ENCODE peak calls at places on chromosomes 5 and 9, in nine cellular contexts. A is activated CD8-positive, alpha-beta memory T cell treated with anti-CD3 and anti-CD28 coated beads, Interleukin-2, amount 50 U/mL, for 48 hours; G is T-helper 9 cell; T is stimulated activated CD4-positive, alpha-beta T cell treated with anti-CD3 and anti-CD28 coated beads, Interleukin-1b, Interleukin-23, amount 100 ng/mL, for 24 hours; H is foreskin fibroblast; B is uterus; I is fibroblast of pulmonary artery; X is mucosa of gallbladder; C is NCI-H1105. F is an unnamed sample.

GRCh38 chr5:75616961-75617660 is 5.9 kb downstream of the ANKDD1B start:
- DNase-seq in G (no peak), X (no peak), H (no peak), A (no peak), I (peak; percentile 54), B (no peak), T (no peak), C (no peak), F (no peak)

GRCh38 chr9:17772223-17772622 is 193.4 kb downstream of the SH3GL2 start:
- DNase-seq in I (no peak), C (no peak), A (no peak), H (no peak), T (no peak), X (no peak), B (no peak), G (no peak), F (no peak)

GRCh38 chr9:34382879-34383278 is 6.2 kb upstream of the MYORG start:
- DNase-seq in I (no peak), B (no peak), C (no peak), A (peak; percentile 26), H (no peak), X (peak; percentile 5), G (no peak), T (no peak), F (no peak)

GRCh38 chr5:142717582-142718215 is 31.8 kb upstream of the FGF1 start:
- DNase-seq in B (peak; percentile 36), H (peak; percentile 52), G (no peak), X (peak; percentile 39), I (peak; percentile 85), T (no peak), C (peak; percentile 23), A (no peak), F (no peak)

GRCh38 chr5:178454308-178454707 is 135.9 kb downstream of the COL23A1 start:
- DNase-seq in C (no peak), H (no peak), B (no peak), X (no peak), T (no peak), I (no peak), G (no peak), A (no peak), F (no peak)

GRCh38 chr5:139077899-139078298 is 120.3 kb downstream of the SIL1 start:
- DNase-seq in B (no peak), H (no peak), A (no peak), G (no peak), X (no peak), C (no peak), I (no peak), T (no peak), F (no peak)

GRCh38 chr5:55897206-55897894 is 46.2 kb downstream of the IL31RA start:
- DNase-seq in X (no peak), B (no peak), H (no peak), T (no peak), I (no peak), A (no peak), C (no peak), G (no peak), F (no peak)

GRCh38 chr9:129609486-129610192 is 11.3 kb downstream of the C9orf50 start:
- DNase-seq in H (no peak), X (peak; percentile 73), C (no peak), T (no peak), A (no peak), B (peak; percentile 65), G (peak; percentile 59), I (peak; percentile 42), F (peak; percentile 63)

GRCh38 chr9:98370976-98371315 is 115.5 kb upstream of the TBC1D2 start:
- DNase-seq in A (no peak), H (no peak), X (no peak), C (no peak), G (no peak), T (no peak), I (no peak), B (no peak), F (no peak)

GRCh38 chr5:50856720-50857119 is 190.3 kb downstream of the PARP8 start:
- DNase-seq in G (no peak), C (no peak), T (no peak), H (no peak), X (no peak), B (no peak), A (no peak), I (no peak), F (no peak)

GRCh38 chr5:1853531-1853930 is 29.2 kb downstream of the IRX4 start:
- DNase-seq in X (no peak), I (no peak), G (no peak), H (no peak), B (no peak), C (no peak), A (no peak), T (no peak), F (no peak)

GRCh38 chr5:163269624-163270023 is 167.8 kb upstream of the CCNG1 start:
- DNase-seq in H (no peak), G (no peak), I (no peak), T (no peak), A (no peak), B (no peak), C (no peak), X (no peak), F (no peak)

GRCh38 chr5:127343866-127344265 is 53.3 kb downstream of the MEGF10 start:
- DNase-seq in I (no peak), B (no peak), H (no peak), C (no peak), X (no peak), G (no peak), T (no peak), A (no peak), F (no peak)

GRCh38 chr9:21135736-21136135 is 5.9 kb downstream of the IFNW1 start:
- DNase-seq in B (no peak), X (no peak), G (no peak), T (no peak), A (no peak), I (no peak), H (no peak), C (no peak), F (no peak)

GRCh38 chr5:168424506-168425298 is 61.6 kb upstream of the RARS1 start:
- DNase-seq in G (no peak), C (no peak), X (no peak), T (no peak), B (no peak), I (peak; percentile 74), A (no peak), H (no peak), F (no peak)

GRCh38 chr9:91949946-91950664 is at the start of gene ROR2:
- DNase-seq in G (peak; percentile 25), X (peak; percentile 63), H (no peak), A (peak; percentile 87), C (peak; percentile 37), B (peak; percentile 74), T (no peak), I (peak; percentile 70), F (no peak)

GRCh38 chr5:55234171-55234700 is 828 bp upstream of the CCNO start:
- DNase-seq in A (peak; percentile 59), B (no peak), C (peak; percentile 10), X (peak; percentile 35), I (no peak), H (no peak), T (no peak), G (no peak), F (no peak)

GRCh38 chr9:130236436-130236985 is 29.0 kb upstream of the HMCN2 start:
- DNase-seq in H (no peak), X (no peak), C (no peak), B (no peak), T (no peak), I (no peak), A (no peak), G (no peak), F (no peak)

GRCh38 chr9:87441251-87441650 is 56.4 kb upstream of the DAPK1 start:
- DNase-seq in B (no peak), X (no peak), H (no peak), I (peak; percentile 12), G (no peak), T (no peak), A (no peak), C (no peak), F (no peak)

GRCh38 chr5:57291903-57292302 is 118.0 kb downstream of the GPBP1 start:
- DNase-seq in H (no peak), A (no peak), I (no peak), T (no peak), B (no peak), C (no peak), G (no peak), X (no peak), F (no peak)

GRCh38 chr5:175867587-175868347 is 3.6 kb upstream of the CPLX2 start:
- DNase-seq in B (no peak), I (no peak), G (no peak), X (peak; percentile 19), C (peak; percentile 31), H (no peak), T (no peak), A (no peak), F (no peak)

GRCh38 chr9:34746526-34746925 is 36.6 kb upstream of the CCL21 start:
- DNase-seq in G (no peak), C (no peak), A (no peak), B (no peak), T (no peak), H (no peak), X (no peak), I (no peak), F (no peak)

GRCh38 chr9:109122726-109123621 is 3.2 kb upstream of the TMEM245 start:
- DNase-seq in A (no peak), C (no peak), B (no peak), I (no peak), T (no peak), G (no peak), H (no peak), X (no peak), F (no peak)

GRCh38 chr9:124214116-124214515 is 43.6 kb upstream of the NEK6 start:
- DNase-seq in X (no peak), C (no peak), B (no peak), I (no peak), H (no peak), A (peak; percentile 48), T (no peak), G (no peak), F (no peak)

GRCh38 chr9:38228331-38229122 is 159.5 kb upstream of the SHB start:
- DNase-seq in I (no peak), A (no peak), H (no peak), X (no peak), G (no peak), C (no peak), B (no peak), T (no peak), F (no peak)

GRCh38 chr5:117255211-117256032 is 680.8 kb upstream of the SEMA6A start:
- DNase-seq in T (no peak), H (no peak), I (peak; percentile 2), C (no peak), G (no peak), X (no peak), B (no peak), A (no peak), F (no peak)

GRCh38 chr9:13278368-13279246 is 885 bp downstream of the MPDZ start:
- DNase-seq in I (peak; percentile 89), C (peak; percentile 60), X (peak; percentile 19), G (no peak), T (no peak), B (peak; percentile 73), H (peak; percentile 46), A (peak; percentile 44), F (no peak)

GRCh38 chr9:98375138-98375726 is 119.8 kb upstream of the TBC1D2 start:
- DNase-seq in I (peak; percentile 81), A (no peak), G (no peak), B (no peak), H (peak; percentile 82), C (no peak), T (no peak), X (no peak), F (peak; percentile 21)

GRCh38 chr9:12538842-12539584 is 154.2 kb upstream of the TYRP1 start:
- DNase-seq in H (no peak), A (no peak), C (no peak), T (no peak), X (no peak), I (no peak), G (no peak), B (no peak), F (no peak)

GRCh38 chr5:177538876-177539275 is 15.5 kb downstream of the FAM193B start:
- DNase-seq in H (no peak), I (no peak), B (no peak), X (no peak), C (no peak), A (no peak), G (no peak), T (no peak), F (no peak)

GRCh38 chr9:10605388-10605787 is 7.4 kb downstream of the PTPRD start:
- DNase-seq in C (no peak), G (no peak), B (no peak), I (no peak), A (no peak), X (no peak), T (no peak), H (no peak), F (no peak)